ENCODE peak calls at places on chromosome 14, in five cellular contexts. One of them, this sample, is unnamed. For H3K9me3 and H3K4me1, the result is how much of the 10 kb centered on the place peaks cover.

GRCh38 chr14:45177081-45177480 is 41.4 kb downstream of the FANCM start:
- DNase-seq in hepatocyte: no peak
- DNase-seq in mammary epithelial cell: peak
- DNase-seq in PC-3: peak
- DNase-seq in neural progenitor cell: no peak
- DNase-seq in this sample: no peak

GRCh38 chr14:94334837-94335236 is 11.7 kb upstream of the SERPINA6 start:
- DNase-seq in PC-3: no peak
- DNase-seq in mammary epithelial cell: peak
- DNase-seq in hepatocyte: no peak
- DNase-seq in neural progenitor cell: no peak
- DNase-seq in this sample: no peak

GRCh38 chr14:52077261-52077984 is 8.6 kb upstream of the NID2 start:
- DNase-seq in neural progenitor cell: no peak
- DNase-seq in hepatocyte: no peak
- DNase-seq in mammary epithelial cell: no peak
- DNase-seq in PC-3: peak
- DNase-seq in this sample: no peak

GRCh38 chr14:71322660-71323250 is 415.5 kb downstream of the PCNX1 start:
- DNase-seq in hepatocyte: peak
- DNase-seq in PC-3: peak
- DNase-seq in neural progenitor cell: peak
- DNase-seq in mammary epithelial cell: peak
- DNase-seq in this sample: peak

GRCh38 chr14:20427231-20428009 is 8.5 kb downstream of the KLHL33 start:
- DNase-seq in neural progenitor cell: no peak
- DNase-seq in PC-3: peak
- DNase-seq in hepatocyte: peak
- DNase-seq in mammary epithelial cell: peak
- DNase-seq in this sample: peak

GRCh38 chr14:59688224-59689170 is 111.9 kb upstream of the CCDC175 start:
- DNase-seq in mammary epithelial cell: peak
- DNase-seq in hepatocyte: peak
- DNase-seq in neural progenitor cell: peak
- DNase-seq in PC-3: peak
- DNase-seq in this sample: peak

GRCh38 chr14:90839024-90839888 is 23.0 kb upstream of the TTC7B start:
- DNase-seq in neural progenitor cell: no peak
- DNase-seq in PC-3: no peak
- DNase-seq in hepatocyte: peak
- DNase-seq in mammary epithelial cell: no peak
- DNase-seq in this sample: no peak

GRCh38 chr14:26775765-26776577 is 178.1 kb upstream of the NOVA1 start:
- DNase-seq in mammary epithelial cell: no peak
- DNase-seq in hepatocyte: no peak
- DNase-seq in neural progenitor cell: no peak
- DNase-seq in PC-3: peak
- DNase-seq in this sample: no peak

GRCh38 chr14:55314449-55314848 is 43.2 kb downstream of the FBXO34 start:
- DNase-seq in hepatocyte: no peak
- DNase-seq in mammary epithelial cell: no peak
- DNase-seq in PC-3: no peak
- DNase-seq in neural progenitor cell: no peak
- DNase-seq in this sample: no peak

GRCh38 chr14:24431569-24432258 is 2.0 kb downstream of the KHNYN start:
- DNase-seq in hepatocyte: peak
- DNase-seq in mammary epithelial cell: peak
- DNase-seq in PC-3: peak
- DNase-seq in neural progenitor cell: peak
- DNase-seq in this sample: peak

DNA sequence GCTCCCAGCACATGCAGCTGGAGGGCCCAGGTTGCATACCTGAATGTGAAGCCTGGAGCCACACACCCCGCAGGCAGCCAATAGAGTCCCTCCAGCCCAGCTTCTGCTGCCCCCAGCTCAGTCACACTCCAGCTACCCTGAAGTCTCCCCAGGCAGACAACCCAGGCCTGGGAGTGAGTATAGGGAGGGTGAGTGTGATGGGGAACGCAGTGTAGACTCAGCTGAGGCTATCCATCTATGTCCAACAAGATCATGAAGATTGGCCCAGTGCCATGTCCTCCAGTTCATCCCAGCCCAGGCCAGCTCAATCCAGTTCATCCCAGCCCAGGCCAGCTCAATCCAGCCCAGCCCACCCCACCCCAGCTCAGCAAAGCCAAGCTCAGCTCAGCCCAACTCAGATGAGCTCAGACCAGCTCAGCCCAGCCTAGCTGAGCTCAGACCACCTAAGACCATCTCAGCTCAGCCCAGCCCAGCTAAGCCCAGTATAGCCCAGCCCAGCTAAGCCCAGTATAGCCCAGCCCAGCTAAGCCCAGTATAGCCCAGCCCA is 330.4 kb downstream of the TMEM121 start:
- DNase-seq in neural progenitor cell: no peak
- DNase-seq in mammary epithelial cell: no peak
- DNase-seq in hepatocyte: no peak
- DNase-seq in PC-3: no peak
- DNase-seq in this sample: no peak
- H3K9me3 ChIP-seq in neural progenitor cell: under half
- H3K9me3 ChIP-seq in mammary epithelial cell: under half
- H3K9me3 ChIP-seq in hepatocyte: under half
- H3K9me3 ChIP-seq in PC-3: under half
- H3K9me3 ChIP-seq in this sample: under half

GRCh38 chr14:36524220-36524837 is 4.3 kb upstream of the NKX2-1 start:
- DNase-seq in hepatocyte: no peak
- DNase-seq in neural progenitor cell: peak
- DNase-seq in mammary epithelial cell: no peak
- DNase-seq in PC-3: no peak
- DNase-seq in this sample: no peak
- H3K4me2 ChIP-seq in hepatocyte: peak
- H3K4me2 ChIP-seq in neural progenitor cell: no peak
- H3K4me2 ChIP-seq in mammary epithelial cell: no peak
- H3K4me2 ChIP-seq in PC-3: no peak
- H3K4me2 ChIP-seq in this sample: no peak

GRCh38 chr14:105290598-105291356 is 10.0 kb downstream of the BRF1 start:
- DNase-seq in neural progenitor cell: peak
- DNase-seq in mammary epithelial cell: no peak
- DNase-seq in PC-3: no peak
- DNase-seq in hepatocyte: no peak
- DNase-seq in this sample: no peak
- H3K4me1 ChIP-seq in neural progenitor cell: under half
- H3K4me1 ChIP-seq in mammary epithelial cell: under half
- H3K4me1 ChIP-seq in PC-3: under half
- H3K4me1 ChIP-seq in hepatocyte: under half
- H3K4me1 ChIP-seq in this sample: under half

DNA sequence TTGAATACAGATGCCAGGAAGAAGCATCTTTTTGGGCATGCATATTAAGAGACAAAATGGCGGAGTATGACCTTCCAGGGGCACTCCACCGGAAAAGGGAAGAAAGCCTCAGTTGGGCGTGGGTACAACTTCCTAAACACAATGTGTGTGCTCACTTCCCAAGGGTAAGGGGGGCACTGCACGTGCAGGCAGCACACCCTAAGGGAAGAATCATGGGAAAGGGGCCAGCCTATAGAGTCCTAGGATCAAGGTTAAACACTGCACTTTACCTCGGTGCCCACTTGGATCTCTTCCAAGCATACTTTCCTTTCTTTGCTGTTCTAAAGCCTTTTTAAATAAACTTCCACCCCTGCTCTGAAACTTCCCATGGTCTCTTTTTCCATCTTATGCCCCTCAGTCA is 14.8 kb downstream of the OR6J1 start:
- DNase-seq in hepatocyte: no peak
- DNase-seq in neural progenitor cell: no peak
- DNase-seq in PC-3: no peak
- DNase-seq in mammary epithelial cell: no peak
- DNase-seq in this sample: no peak
- H3K9me3 ChIP-seq in hepatocyte: under half
- H3K9me3 ChIP-seq in neural progenitor cell: under half
- H3K9me3 ChIP-seq in PC-3: under half
- H3K9me3 ChIP-seq in mammary epithelial cell: under half
- H3K9me3 ChIP-seq in this sample: under half

GRCh38 chr14:95564060-95564459 is 29.2 kb downstream of the GLRX5 start:
- DNase-seq in hepatocyte: no peak
- DNase-seq in mammary epithelial cell: no peak
- DNase-seq in PC-3: no peak
- DNase-seq in neural progenitor cell: no peak
- DNase-seq in this sample: no peak
- H3K4me2 ChIP-seq in hepatocyte: no peak
- H3K4me2 ChIP-seq in mammary epithelial cell: no peak
- H3K4me2 ChIP-seq in PC-3: no peak
- H3K4me2 ChIP-seq in neural progenitor cell: no peak
- H3K4me2 ChIP-seq in this sample: no peak

DNA sequence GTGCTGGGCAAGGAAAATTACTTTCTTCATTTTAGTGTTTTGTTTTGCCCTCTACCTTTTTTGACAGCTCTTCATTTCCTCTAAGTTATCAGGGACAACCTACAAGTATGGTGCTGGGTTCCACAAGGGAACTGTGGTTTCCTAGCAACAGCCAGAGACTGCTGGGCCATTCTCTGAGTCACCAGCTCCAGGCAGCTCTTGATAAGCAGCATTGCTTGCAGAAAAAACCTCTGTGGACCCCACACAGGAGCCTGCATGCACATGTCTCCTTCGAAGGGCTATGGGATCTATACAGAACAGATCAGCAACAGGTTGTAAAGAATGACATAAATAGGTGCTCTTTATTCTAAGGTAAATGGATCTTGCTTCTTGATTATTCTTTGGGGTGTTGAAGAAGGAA is 81.0 kb upstream of the CCDC196 start:
- DNase-seq in mammary epithelial cell: peak
- DNase-seq in PC-3: peak
- DNase-seq in neural progenitor cell: peak
- DNase-seq in hepatocyte: peak
- DNase-seq in this sample: no peak
- H3K4me1 ChIP-seq in mammary epithelial cell: under half
- H3K4me1 ChIP-seq in PC-3: under half
- H3K4me1 ChIP-seq in neural progenitor cell: under half
- H3K4me1 ChIP-seq in hepatocyte: under half
- H3K4me1 ChIP-seq in this sample: under half

This sample was measured in Karpas-422.